ENCODE peak calls at places on chromosomes 13 and 19, in five cellular contexts. O is fibroblast of the aortic adventitia, N is NCI-H1436, R is mammary epithelial cell, H is NCI-H2029. L is an unnamed sample.

GRCh38 chr13:27794075-27794691 is 1.9 kb downstream of the GSX1 start:
- DNase-seq in O (no peak), R (no peak), N (no peak), H (no peak), L (no peak)

GRCh38 chr19:48556163-48556562 is 4.2 kb downstream of the SULT2B1 start:
- DNase-seq in H (no peak), O (peak), R (peak), N (no peak), L (no peak)

GRCh38 chr19:34364830-34365462 is at the start of gene GPI:
- DNase-seq in R (peak), N (peak), H (no peak), O (peak), L (peak)

GRCh38 chr13:89053418-89053817 is 1382.2 kb downstream of the SLITRK5 start:
- DNase-seq in O (no peak), R (no peak), N (no peak), H (no peak), L (no peak)

GRCh38 chr13:52001120-52001731 is 10.0 kb downstream of the ATP7B start:
- DNase-seq in H (no peak), R (no peak), O (peak), N (no peak), L (no peak)

GRCh38 chr19:4452230-4452990 is 5.2 kb downstream of the UBXN6 start:
- DNase-seq in N (no peak), R (no peak), O (no peak), H (no peak), L (no peak)

GRCh38 chr13:87131611-87132010 is 539.6 kb upstream of the SLITRK5 start:
- DNase-seq in R (no peak), H (no peak), O (no peak), N (no peak), L (no peak)

GRCh38 chr19:10214784-10215183 is 16.3 kb downstream of the S1PR2 start:
- DNase-seq in O (peak), H (no peak), R (peak), N (no peak), L (no peak)

GRCh38 chr19:4829001-4829712 is 2.4 kb downstream of the TICAM1 start:
- DNase-seq in O (no peak), H (no peak), R (no peak), N (no peak), L (no peak)

GRCh38 chr19:10654610-10655456 is 687 bp downstream of the ILF3 start:
- DNase-seq in N (peak), H (peak), R (no peak), O (peak), L (peak)

GRCh38 chr13:39363393-39363792 is 239.6 kb downstream of the LHFPL6 start:
- DNase-seq in N (no peak), O (no peak), H (no peak), R (no peak), L (no peak)

GRCh38 chr19:14248578-14249011 is 42.6 kb upstream of the ADGRL1 start:
- DNase-seq in H (peak), R (no peak), N (peak), O (peak), L (no peak)

GRCh38 chr19:6239401-6239844 is 40.4 kb downstream of the MLLT1 start:
- DNase-seq in H (no peak), O (peak), N (no peak), R (peak), L (no peak)

GRCh38 chr13:48784906-48785555 is 131.3 kb downstream of the CYSLTR2 start:
- DNase-seq in R (no peak), H (no peak), N (no peak), O (peak), L (no peak)

GRCh38 chr13:29758591-29759114 is 91.8 kb downstream of the UBL3 start:
- DNase-seq in O (no peak), N (no peak), R (peak), H (no peak), L (no peak)

GRCh38 chr13:109840201-109840892 is 54.0 kb upstream of the IRS2 start:
- DNase-seq in H (no peak), R (peak), N (no peak), O (peak), L (no peak)

GRCh38 chr13:113432509-113433270 is 20.6 kb downstream of the ADPRHL1 start:
- DNase-seq in O (no peak), N (no peak), H (no peak), R (no peak), L (no peak)

GRCh38 chr19:37933965-37934364 is 27.0 kb downstream of the SIPA1L3 start:
- DNase-seq in N (no peak), O (peak), R (peak), H (no peak), L (no peak)